ENCODE peak calls at places on chromosomes 16 and 17, in nine cellular contexts. One of them, this sample, is unnamed.

GRCh38 chr17:51439395-51440229 is 179.3 kb downstream of the UTP18 start:
- DNase-seq in OCI-LY7: no peak
- DNase-seq in B cell: no peak
- DNase-seq in BE2C: peak; percentile 74
- DNase-seq in coronary artery: no peak
- DNase-seq in PC-9: no peak
- DNase-seq in Panc1: no peak
- DNase-seq in right atrium auricular region: no peak
- DNase-seq in psoas muscle: no peak
- DNase-seq in this sample: no peak

GRCh38 chr17:70791748-70792443 is 622.6 kb downstream of the KCNJ2 start:
- DNase-seq in OCI-LY7: no peak
- DNase-seq in B cell: no peak
- DNase-seq in BE2C: no peak
- DNase-seq in coronary artery: no peak
- DNase-seq in PC-9: no peak
- DNase-seq in Panc1: no peak
- DNase-seq in right atrium auricular region: no peak
- DNase-seq in psoas muscle: no peak
- DNase-seq in this sample: no peak

GRCh38 chr17:49575524-49576120 is at the start of gene NXPH3:
- DNase-seq in OCI-LY7: peak; percentile 41
- DNase-seq in B cell: no peak
- DNase-seq in BE2C: peak; percentile 60
- DNase-seq in coronary artery: peak; percentile 81
- DNase-seq in PC-9: peak; percentile 81
- DNase-seq in Panc1: no peak
- DNase-seq in right atrium auricular region: peak; percentile 67
- DNase-seq in psoas muscle: peak; percentile 84
- DNase-seq in this sample: peak; percentile 94

GRCh38 chr17:64340557-64340956 is 50.1 kb downstream of the PECAM1 start:
- DNase-seq in OCI-LY7: no peak
- DNase-seq in B cell: no peak
- DNase-seq in BE2C: no peak
- DNase-seq in coronary artery: no peak
- DNase-seq in PC-9: no peak
- DNase-seq in Panc1: no peak
- DNase-seq in right atrium auricular region: no peak
- DNase-seq in psoas muscle: no peak
- DNase-seq in this sample: no peak

GRCh38 chr16:58814348-58814801 is 80.3 kb upstream of the GOT2 start:
- DNase-seq in OCI-LY7: peak; percentile 40
- DNase-seq in B cell: no peak
- DNase-seq in BE2C: peak; percentile 55
- DNase-seq in coronary artery: no peak
- DNase-seq in PC-9: peak; percentile 20
- DNase-seq in Panc1: no peak
- DNase-seq in right atrium auricular region: no peak
- DNase-seq in psoas muscle: no peak
- DNase-seq in this sample: peak; percentile 52

GRCh38 chr17:3610523-3610922 is 1.3 kb upstream of the TRPV1 start:
- DNase-seq in OCI-LY7: no peak
- DNase-seq in B cell: no peak
- DNase-seq in BE2C: no peak
- DNase-seq in coronary artery: no peak
- DNase-seq in PC-9: no peak
- DNase-seq in Panc1: no peak
- DNase-seq in right atrium auricular region: no peak
- DNase-seq in psoas muscle: no peak
- DNase-seq in this sample: no peak

GRCh38 chr16:2027024-2028010 is 615 bp downstream of the NHERF2 start:
- DNase-seq in OCI-LY7: peak; percentile 44
- DNase-seq in B cell: no peak
- DNase-seq in BE2C: no peak
- DNase-seq in coronary artery: no peak
- DNase-seq in PC-9: peak; percentile 40
- DNase-seq in Panc1: no peak
- DNase-seq in right atrium auricular region: no peak
- DNase-seq in psoas muscle: no peak
- DNase-seq in this sample: no peak

GRCh38 chr16:89453662-89454321 is 36.6 kb downstream of the ANKRD11 start:
- DNase-seq in OCI-LY7: no peak
- DNase-seq in B cell: no peak
- DNase-seq in BE2C: no peak
- DNase-seq in coronary artery: no peak
- DNase-seq in PC-9: peak; percentile 12
- DNase-seq in Panc1: no peak
- DNase-seq in right atrium auricular region: no peak
- DNase-seq in psoas muscle: no peak
- DNase-seq in this sample: no peak

DNA sequence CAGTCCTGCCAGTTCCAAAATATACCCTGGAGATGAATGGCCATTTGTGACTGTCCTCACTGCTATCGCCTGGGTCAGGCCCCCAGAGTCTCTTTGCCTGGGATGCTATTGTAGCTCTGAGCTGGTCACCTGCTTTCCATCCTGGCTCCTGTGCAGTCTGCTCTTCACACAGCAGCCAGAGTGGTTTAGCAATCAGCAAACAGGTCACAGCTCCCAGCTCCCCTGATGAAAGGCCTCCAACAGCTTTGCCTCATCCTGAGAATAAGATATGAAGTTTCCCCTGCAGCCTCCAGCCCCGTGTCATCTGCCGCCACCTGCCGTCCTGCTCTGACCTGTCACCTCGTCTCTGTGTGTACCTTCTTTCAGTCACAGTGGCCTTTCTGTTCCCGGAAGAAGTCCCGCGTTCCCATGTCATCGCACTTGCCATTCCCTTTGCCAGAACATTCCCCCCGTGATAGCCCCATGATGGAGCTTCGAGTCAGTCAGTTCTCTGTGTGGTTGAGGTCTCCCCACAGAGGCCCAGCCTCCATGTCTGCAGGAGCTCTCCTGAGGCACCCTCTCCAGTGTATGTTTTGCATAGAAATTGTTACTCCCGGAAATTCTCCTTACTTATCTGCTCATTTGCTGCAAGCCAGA is 281.5 kb downstream of the SNX29 start:
- DNase-seq in OCI-LY7: peak; percentile 85
- DNase-seq in B cell: no peak
- DNase-seq in BE2C: peak; percentile 18
- DNase-seq in coronary artery: no peak
- DNase-seq in PC-9: no peak
- DNase-seq in Panc1: no peak
- DNase-seq in right atrium auricular region: no peak
- DNase-seq in psoas muscle: no peak
- DNase-seq in this sample: peak; percentile 57
- TF ChIP-seq CTCF in OCI-LY7: peak; percentile 88
- TF ChIP-seq CTCF in B cell: no peak
- TF ChIP-seq CTCF in BE2C: peak; percentile 39
- TF ChIP-seq CTCF in coronary artery: no peak
- TF ChIP-seq CTCF in PC-9: no peak
- TF ChIP-seq CTCF in Panc1: no peak
- TF ChIP-seq CTCF in right atrium auricular region: peak; percentile 25
- TF ChIP-seq CTCF in psoas muscle: no peak
- TF ChIP-seq CTCF in this sample: peak; percentile 43

GRCh38 chr16:77758508-77758907 is 29.9 kb upstream of the VAT1L start:
- DNase-seq in OCI-LY7: no peak
- DNase-seq in B cell: no peak
- DNase-seq in BE2C: no peak
- DNase-seq in coronary artery: no peak
- DNase-seq in PC-9: no peak
- DNase-seq in Panc1: no peak
- DNase-seq in right atrium auricular region: no peak
- DNase-seq in psoas muscle: no peak
- DNase-seq in this sample: no peak
- TF ChIP-seq CTCF in OCI-LY7: no peak
- TF ChIP-seq CTCF in B cell: no peak
- TF ChIP-seq CTCF in BE2C: no peak
- TF ChIP-seq CTCF in coronary artery: no peak
- TF ChIP-seq CTCF in PC-9: no peak
- TF ChIP-seq CTCF in Panc1: no peak
- TF ChIP-seq CTCF in right atrium auricular region: no peak
- TF ChIP-seq CTCF in psoas muscle: no peak
- TF ChIP-seq CTCF in this sample: no peak

DNA sequence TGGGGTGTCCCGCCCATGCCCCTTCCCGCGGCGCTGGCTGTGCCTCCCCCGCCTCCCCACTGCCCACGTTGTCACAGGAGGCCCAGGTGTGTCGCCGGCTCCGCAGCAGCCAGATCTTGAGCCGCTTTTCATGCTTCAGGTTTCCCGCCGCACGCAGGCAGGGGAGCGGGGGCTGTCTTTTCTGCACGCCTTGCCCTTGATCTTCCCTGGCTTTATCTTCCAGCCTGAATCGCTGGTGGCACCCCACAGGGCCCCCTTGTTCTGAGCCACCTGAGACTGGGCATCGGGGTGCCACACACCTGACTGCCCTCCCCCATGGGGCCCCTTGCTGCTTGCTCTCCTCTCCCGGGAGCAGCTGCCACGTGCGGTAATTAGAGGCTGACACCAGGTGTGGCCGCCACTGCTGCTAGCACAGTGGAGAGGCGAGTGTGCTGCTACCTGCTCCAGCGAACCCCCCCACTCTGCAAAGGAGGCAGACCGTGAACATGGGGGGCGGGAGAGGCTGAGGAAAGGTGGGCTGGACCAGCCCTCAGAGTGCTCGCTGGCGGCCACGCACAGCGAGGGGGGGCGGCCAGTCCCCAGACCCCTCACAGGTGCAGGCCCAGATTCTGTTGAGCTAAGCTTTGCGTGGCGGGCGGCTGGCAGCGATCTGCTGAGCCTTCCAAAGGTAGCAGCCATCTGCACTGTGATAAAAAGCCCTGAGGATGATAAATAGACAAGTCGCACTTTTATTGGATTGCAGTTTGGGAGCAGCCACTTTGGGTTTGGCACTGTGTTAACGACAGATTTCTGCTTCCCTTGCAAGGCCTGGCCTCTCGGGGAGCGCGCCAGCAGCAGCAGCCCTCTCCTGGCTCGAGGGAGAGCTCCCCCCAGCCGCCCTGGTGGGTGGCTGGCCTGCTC is 168.0 kb upstream of the GSE1 start:
- DNase-seq in OCI-LY7: peak; percentile 80
- DNase-seq in B cell: no peak
- DNase-seq in BE2C: peak; percentile 82
- DNase-seq in coronary artery: no peak
- DNase-seq in PC-9: no peak
- DNase-seq in Panc1: no peak
- DNase-seq in right atrium auricular region: no peak
- DNase-seq in psoas muscle: no peak
- DNase-seq in this sample: peak; percentile 68
- TF ChIP-seq CTCF in OCI-LY7: peak; percentile 53
- TF ChIP-seq CTCF in B cell: no peak
- TF ChIP-seq CTCF in BE2C: no peak
- TF ChIP-seq CTCF in coronary artery: no peak
- TF ChIP-seq CTCF in PC-9: no peak
- TF ChIP-seq CTCF in Panc1: peak; percentile 39
- TF ChIP-seq CTCF in right atrium auricular region: no peak
- TF ChIP-seq CTCF in psoas muscle: no peak
- TF ChIP-seq CTCF in this sample: peak; percentile 36

GRCh38 chr16:49281843-49282642 is 405 bp upstream of the CBLN1 start:
- DNase-seq in OCI-LY7: peak; percentile 97
- DNase-seq in B cell: no peak
- DNase-seq in BE2C: peak; percentile 97
- DNase-seq in coronary artery: no peak
- DNase-seq in PC-9: no peak
- DNase-seq in Panc1: no peak
- DNase-seq in right atrium auricular region: no peak
- DNase-seq in psoas muscle: peak; percentile 89
- DNase-seq in this sample: peak; percentile 92
- TF ChIP-seq CTCF in OCI-LY7: peak; percentile 63
- TF ChIP-seq CTCF in B cell: no peak
- TF ChIP-seq CTCF in BE2C: peak; percentile 46
- TF ChIP-seq CTCF in coronary artery: no peak
- TF ChIP-seq CTCF in PC-9: no peak
- TF ChIP-seq CTCF in Panc1: no peak
- TF ChIP-seq CTCF in right atrium auricular region: peak; percentile 51
- TF ChIP-seq CTCF in psoas muscle: peak; percentile 20
- TF ChIP-seq CTCF in this sample: peak; percentile 73

DNA sequence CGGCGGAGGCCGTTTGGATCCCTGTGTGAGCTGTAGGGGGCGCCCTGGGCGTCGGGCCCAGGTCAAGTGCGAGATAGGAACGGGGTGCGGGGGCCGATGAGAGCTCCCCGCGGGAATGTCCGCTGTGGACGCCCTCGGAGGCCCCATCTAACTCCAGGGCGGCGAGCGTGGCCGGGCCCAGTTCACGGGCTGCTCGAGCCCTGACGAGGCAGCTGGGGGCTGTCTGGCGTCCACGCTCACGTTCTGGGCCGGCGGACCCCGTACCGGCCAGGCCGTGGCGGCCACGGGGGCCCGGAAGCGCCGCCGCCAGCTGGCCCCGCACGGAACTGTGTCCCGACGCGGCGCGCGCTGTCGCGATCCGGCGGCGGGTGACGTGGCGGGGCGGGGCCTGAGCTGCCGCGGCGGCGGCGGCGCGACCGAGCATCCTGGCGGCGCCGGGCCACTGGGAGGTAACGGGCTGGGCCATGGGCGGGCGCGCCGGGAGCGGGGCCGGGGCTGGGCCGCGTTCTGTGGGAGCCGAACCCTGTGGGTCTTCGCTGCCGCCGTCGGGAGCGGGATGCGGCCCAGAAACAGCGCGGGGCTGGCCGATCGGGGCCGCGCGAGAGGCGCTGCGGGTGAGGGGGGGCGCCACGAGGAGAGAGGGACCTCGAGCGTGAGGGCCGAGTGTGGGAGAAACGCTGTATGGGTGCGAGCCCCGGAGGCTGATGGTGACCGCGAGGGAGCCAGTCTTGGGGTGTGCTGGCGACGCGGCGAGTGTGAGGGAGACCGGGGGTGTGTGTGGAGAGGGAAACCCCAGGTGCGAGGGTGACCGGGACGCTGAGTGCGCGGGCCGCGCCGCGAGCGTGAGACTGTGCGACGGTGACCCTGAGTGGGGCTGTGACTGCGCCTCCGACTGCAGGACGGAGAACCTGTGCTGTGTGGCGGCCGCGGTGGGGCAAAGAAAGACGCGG is at the start of gene SLC7A6:
- DNase-seq in OCI-LY7: peak; percentile 84
- DNase-seq in B cell: peak; percentile 74
- DNase-seq in BE2C: peak; percentile 90
- DNase-seq in coronary artery: no peak
- DNase-seq in PC-9: peak; percentile 77
- DNase-seq in Panc1: no peak
- DNase-seq in right atrium auricular region: peak; percentile 78
- DNase-seq in psoas muscle: peak; percentile 91
- DNase-seq in this sample: peak; percentile 69
- TF ChIP-seq CTCF in OCI-LY7: peak; percentile 90
- TF ChIP-seq CTCF in B cell: peak; percentile 79
- TF ChIP-seq CTCF in BE2C: peak; percentile 63
- TF ChIP-seq CTCF in coronary artery: peak; percentile 55
- TF ChIP-seq CTCF in PC-9: peak; percentile 76
- TF ChIP-seq CTCF in Panc1: peak; percentile 78
- TF ChIP-seq CTCF in right atrium auricular region: peak; percentile 83
- TF ChIP-seq CTCF in psoas muscle: peak; percentile 62
- TF ChIP-seq CTCF in this sample: peak; percentile 87

This sample was measured in H9.